ENCODE peak calls at places on chromosomes 3 and 15, in five cellular contexts. One of them, this sample, is unnamed.

GRCh38 chr3:143525408-143525807 is 322.9 kb downstream of the SLC9A9 start:
- DNase-seq in IMR-90: peak
- DNase-seq in H1: no peak
- DNase-seq in mesenchymal stem cell: peak
- DNase-seq in neuronal stem cell: no peak
- DNase-seq in this sample: peak

GRCh38 chr3:50339485-50340196 is 995 bp downstream of the RASSF1 start:
- DNase-seq in IMR-90: peak
- DNase-seq in H1: no peak
- DNase-seq in mesenchymal stem cell: no peak
- DNase-seq in neuronal stem cell: no peak
- DNase-seq in this sample: no peak

GRCh38 chr15:74384566-74385441 is 17.4 kb upstream of the CYP11A1 start:
- DNase-seq in IMR-90: no peak
- DNase-seq in H1: no peak
- DNase-seq in mesenchymal stem cell: no peak
- DNase-seq in neuronal stem cell: no peak
- DNase-seq in this sample: peak

GRCh38 chr15:70494861-70495571 is 268.3 kb downstream of the UACA start:
- DNase-seq in IMR-90: peak
- DNase-seq in H1: no peak
- DNase-seq in mesenchymal stem cell: peak
- DNase-seq in neuronal stem cell: no peak
- DNase-seq in this sample: peak

GRCh38 chr3:195081242-195081963 is 189.6 kb downstream of the XXYLT1 start:
- DNase-seq in IMR-90: peak
- DNase-seq in H1: no peak
- DNase-seq in mesenchymal stem cell: peak
- DNase-seq in neuronal stem cell: no peak
- DNase-seq in this sample: no peak

GRCh38 chr3:65864357-65864904 is 174.3 kb downstream of the MAGI1 start:
- DNase-seq in IMR-90: no peak
- DNase-seq in H1: no peak
- DNase-seq in mesenchymal stem cell: no peak
- DNase-seq in neuronal stem cell: no peak
- DNase-seq in this sample: no peak

GRCh38 chr3:8622873-8623725 is 21.5 kb downstream of the SSUH2 start:
- DNase-seq in IMR-90: peak
- DNase-seq in H1: peak
- DNase-seq in mesenchymal stem cell: peak
- DNase-seq in neuronal stem cell: peak
- DNase-seq in this sample: peak

GRCh38 chr3:10917176-10917575 is 75.4 kb upstream of the SLC6A1 start:
- DNase-seq in IMR-90: no peak
- DNase-seq in H1: no peak
- DNase-seq in mesenchymal stem cell: no peak
- DNase-seq in neuronal stem cell: no peak
- DNase-seq in this sample: peak

GRCh38 chr15:42921049-42921731 is 612 bp upstream of the TTBK2 start:
- DNase-seq in IMR-90: peak
- DNase-seq in H1: no peak
- DNase-seq in mesenchymal stem cell: peak
- DNase-seq in neuronal stem cell: peak
- DNase-seq in this sample: peak

GRCh38 chr3:101902041-101902440 is 52.7 kb downstream of the NFKBIZ start:
- DNase-seq in IMR-90: peak
- DNase-seq in H1: no peak
- DNase-seq in mesenchymal stem cell: peak
- DNase-seq in neuronal stem cell: no peak
- DNase-seq in this sample: peak

GRCh38 chr3:55488398-55489055 is 1.4 kb upstream of the WNT5A start:
- DNase-seq in IMR-90: peak
- DNase-seq in H1: peak
- DNase-seq in mesenchymal stem cell: peak
- DNase-seq in neuronal stem cell: peak
- DNase-seq in this sample: peak

GRCh38 chr3:4071481-4072184 is 231.5 kb upstream of the SETMAR start:
- DNase-seq in IMR-90: no peak
- DNase-seq in H1: peak
- DNase-seq in mesenchymal stem cell: no peak
- DNase-seq in neuronal stem cell: peak
- DNase-seq in this sample: no peak

GRCh38 chr3:65758871-65759598 is 279.7 kb downstream of the MAGI1 start:
- DNase-seq in IMR-90: peak
- DNase-seq in H1: no peak
- DNase-seq in mesenchymal stem cell: peak
- DNase-seq in neuronal stem cell: no peak
- DNase-seq in this sample: no peak

GRCh38 chr3:180280601-180281000 is 243.9 kb upstream of the PEX5L start:
- DNase-seq in IMR-90: peak
- DNase-seq in H1: no peak
- DNase-seq in mesenchymal stem cell: no peak
- DNase-seq in neuronal stem cell: no peak
- DNase-seq in this sample: no peak

GRCh38 chr15:93066834-93067648 is 22.0 kb downstream of the RGMA start:
- DNase-seq in IMR-90: no peak
- DNase-seq in H1: no peak
- DNase-seq in mesenchymal stem cell: no peak
- DNase-seq in neuronal stem cell: no peak
- DNase-seq in this sample: peak

GRCh38 chr15:95302809-95303208 is 1027.7 kb upstream of the NR2F2 start:
- DNase-seq in IMR-90: no peak
- DNase-seq in H1: no peak
- DNase-seq in mesenchymal stem cell: no peak
- DNase-seq in neuronal stem cell: no peak
- DNase-seq in this sample: no peak

GRCh38 chr3:182795383-182795782 is 2.1 kb downstream of the ATP11B start:
- DNase-seq in IMR-90: no peak
- DNase-seq in H1: no peak
- DNase-seq in mesenchymal stem cell: peak
- DNase-seq in neuronal stem cell: no peak
- DNase-seq in this sample: peak

GRCh38 chr15:100095896-100096600 is 245.7 kb downstream of the ADAMTS17 start:
- DNase-seq in IMR-90: no peak
- DNase-seq in H1: no peak
- DNase-seq in mesenchymal stem cell: no peak
- DNase-seq in neuronal stem cell: no peak
- DNase-seq in this sample: no peak

GRCh38 chr3:197428117-197428761 is 127.5 kb downstream of the BDH1 start:
- DNase-seq in IMR-90: peak
- DNase-seq in H1: no peak
- DNase-seq in mesenchymal stem cell: peak
- DNase-seq in neuronal stem cell: no peak
- DNase-seq in this sample: no peak

GRCh38 chr3:44208568-44208967 is 33.1 kb upstream of the TOPAZ1 start:
- DNase-seq in IMR-90: no peak
- DNase-seq in H1: no peak
- DNase-seq in mesenchymal stem cell: no peak
- DNase-seq in neuronal stem cell: no peak
- DNase-seq in this sample: no peak

GRCh38 chr3:187709155-187709554 is 6.8 kb upstream of the RTP2 start:
- DNase-seq in IMR-90: no peak
- DNase-seq in H1: no peak
- DNase-seq in mesenchymal stem cell: no peak
- DNase-seq in neuronal stem cell: no peak
- DNase-seq in this sample: no peak

GRCh38 chr3:182516597-182517336 is 276.5 kb upstream of the ATP11B start:
- DNase-seq in IMR-90: no peak
- DNase-seq in H1: no peak
- DNase-seq in mesenchymal stem cell: no peak
- DNase-seq in neuronal stem cell: peak
- DNase-seq in this sample: no peak

GRCh38 chr3:46699846-46700523 is 1.2 kb upstream of the TMIE start:
- DNase-seq in IMR-90: no peak
- DNase-seq in H1: no peak
- DNase-seq in mesenchymal stem cell: no peak
- DNase-seq in neuronal stem cell: no peak
- DNase-seq in this sample: peak

GRCh38 chr3:25474000-25474399 is 45.9 kb downstream of the RARB start:
- DNase-seq in IMR-90: no peak
- DNase-seq in H1: no peak
- DNase-seq in mesenchymal stem cell: no peak
- DNase-seq in neuronal stem cell: no peak
- DNase-seq in this sample: no peak

GRCh38 chr15:39474657-39475056 is 106.2 kb upstream of the THBS1 start:
- DNase-seq in IMR-90: no peak
- DNase-seq in H1: no peak
- DNase-seq in mesenchymal stem cell: peak
- DNase-seq in neuronal stem cell: no peak
- DNase-seq in this sample: no peak

GRCh38 chr3:9897408-9898372 is 5.0 kb upstream of the IL17RE start:
- DNase-seq in IMR-90: peak
- DNase-seq in H1: no peak
- DNase-seq in mesenchymal stem cell: peak
- DNase-seq in neuronal stem cell: no peak
- DNase-seq in this sample: no peak

GRCh38 chr15:57048930-57049550 is 130.6 kb downstream of the TCF12 start:
- DNase-seq in IMR-90: peak
- DNase-seq in H1: no peak
- DNase-seq in mesenchymal stem cell: peak
- DNase-seq in neuronal stem cell: no peak
- DNase-seq in this sample: peak

GRCh38 chr15:85473455-85473854 is 93.1 kb downstream of the AKAP13 start:
- DNase-seq in IMR-90: peak
- DNase-seq in H1: no peak
- DNase-seq in mesenchymal stem cell: peak
- DNase-seq in neuronal stem cell: no peak
- DNase-seq in this sample: no peak

GRCh38 chr3:36945326-36945980 is 599 bp upstream of the TRANK1 start:
- DNase-seq in IMR-90: no peak
- DNase-seq in H1: no peak
- DNase-seq in mesenchymal stem cell: no peak
- DNase-seq in neuronal stem cell: no peak
- DNase-seq in this sample: no peak
- H2AFZ ChIP-seq in IMR-90: peak
- H2AFZ ChIP-seq in H1: peak
- H2AFZ ChIP-seq in mesenchymal stem cell: no peak
- H2AFZ ChIP-seq in neuronal stem cell: peak
- H2AFZ ChIP-seq in this sample: no peak

GRCh38 chr15:91855241-91855640 is 1.7 kb downstream of the SLCO3A1 start:
- DNase-seq in IMR-90: no peak
- DNase-seq in H1: no peak
- DNase-seq in mesenchymal stem cell: no peak
- DNase-seq in neuronal stem cell: no peak
- DNase-seq in this sample: no peak
- H3K4me3 ChIP-seq in IMR-90: no peak
- H3K4me3 ChIP-seq in H1: peak
- H3K4me3 ChIP-seq in mesenchymal stem cell: no peak
- H3K4me3 ChIP-seq in neuronal stem cell: no peak
- H3K4me3 ChIP-seq in this sample: no peak

GRCh38 chr3:112631257-112631656 is 9.7 kb downstream of the CCDC80 start:
- DNase-seq in IMR-90: no peak
- DNase-seq in H1: no peak
- DNase-seq in mesenchymal stem cell: no peak
- DNase-seq in neuronal stem cell: no peak
- DNase-seq in this sample: no peak
- H3K4ac ChIP-seq in IMR-90: peak
- H3K4ac ChIP-seq in H1: no peak
- H3K4ac ChIP-seq in mesenchymal stem cell: no peak
- H3K4ac ChIP-seq in neuronal stem cell: no peak
- H3K4ac ChIP-seq in this sample: peak

DNA sequence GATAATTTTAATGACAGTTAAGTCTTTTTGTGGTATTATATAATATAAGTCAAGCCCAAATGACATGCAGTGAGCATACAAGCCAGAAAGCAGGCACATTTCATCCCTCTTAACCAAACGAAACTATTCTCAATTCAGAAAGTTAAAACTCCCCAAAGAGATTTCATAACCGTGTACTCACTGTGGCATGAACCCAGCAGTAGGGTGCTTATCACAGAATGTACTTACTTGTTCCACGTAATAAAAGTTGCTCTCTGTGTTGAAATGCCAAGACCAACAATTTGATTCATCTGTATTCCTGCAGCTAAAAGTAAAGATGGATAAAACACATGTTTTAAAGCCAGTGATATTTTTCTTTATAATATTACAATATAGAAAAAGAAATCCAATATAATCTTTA is 12.1 kb downstream of the GK5 start:
- DNase-seq in IMR-90: no peak
- DNase-seq in H1: no peak
- DNase-seq in mesenchymal stem cell: no peak
- DNase-seq in neuronal stem cell: no peak
- DNase-seq in this sample: no peak
- H2AFZ ChIP-seq in IMR-90: no peak
- H2AFZ ChIP-seq in H1: no peak
- H2AFZ ChIP-seq in mesenchymal stem cell: no peak
- H2AFZ ChIP-seq in neuronal stem cell: no peak
- H2AFZ ChIP-seq in this sample: no peak

GRCh38 chr15:62288361-62289017 is 123.4 kb upstream of the C2CD4B start:
- DNase-seq in IMR-90: no peak
- DNase-seq in H1: no peak
- DNase-seq in mesenchymal stem cell: no peak
- DNase-seq in neuronal stem cell: no peak
- DNase-seq in this sample: no peak
- H3K4me3 ChIP-seq in IMR-90: no peak
- H3K4me3 ChIP-seq in H1: no peak
- H3K4me3 ChIP-seq in mesenchymal stem cell: no peak
- H3K4me3 ChIP-seq in neuronal stem cell: no peak
- H3K4me3 ChIP-seq in this sample: no peak

GRCh38 chr15:88913850-88914169 is 631 bp upstream of the MFGE8 start:
- DNase-seq in IMR-90: no peak
- DNase-seq in H1: no peak
- DNase-seq in mesenchymal stem cell: no peak
- DNase-seq in neuronal stem cell: no peak
- DNase-seq in this sample: no peak

GRCh38 chr15:88911766-88912118 is 1.4 kb downstream of the MFGE8 start:
- DNase-seq in IMR-90: peak
- DNase-seq in H1: no peak
- DNase-seq in mesenchymal stem cell: peak
- DNase-seq in neuronal stem cell: no peak
- DNase-seq in this sample: no peak

GRCh38 chr15:88915354-88915753 is 2.2 kb upstream of the MFGE8 start:
- DNase-seq in IMR-90: no peak
- DNase-seq in H1: no peak
- DNase-seq in mesenchymal stem cell: no peak
- DNase-seq in neuronal stem cell: no peak
- DNase-seq in this sample: no peak

GRCh38 chr15:88912500-88912921 is 668 bp downstream of the MFGE8 start:
- DNase-seq in IMR-90: no peak
- DNase-seq in H1: no peak
- DNase-seq in mesenchymal stem cell: peak
- DNase-seq in neuronal stem cell: no peak
- DNase-seq in this sample: no peak

GRCh38 chr15:88913017-88913849 is at the start of gene MFGE8:
- DNase-seq in IMR-90: peak
- DNase-seq in H1: peak
- DNase-seq in mesenchymal stem cell: peak
- DNase-seq in neuronal stem cell: peak
- DNase-seq in this sample: peak
- H3K4ac ChIP-seq in IMR-90: peak
- H3K4ac ChIP-seq in H1: peak
- H3K4ac ChIP-seq in mesenchymal stem cell: no peak
- H3K4ac ChIP-seq in neuronal stem cell: peak
- H3K4ac ChIP-seq in this sample: peak

DNA sequence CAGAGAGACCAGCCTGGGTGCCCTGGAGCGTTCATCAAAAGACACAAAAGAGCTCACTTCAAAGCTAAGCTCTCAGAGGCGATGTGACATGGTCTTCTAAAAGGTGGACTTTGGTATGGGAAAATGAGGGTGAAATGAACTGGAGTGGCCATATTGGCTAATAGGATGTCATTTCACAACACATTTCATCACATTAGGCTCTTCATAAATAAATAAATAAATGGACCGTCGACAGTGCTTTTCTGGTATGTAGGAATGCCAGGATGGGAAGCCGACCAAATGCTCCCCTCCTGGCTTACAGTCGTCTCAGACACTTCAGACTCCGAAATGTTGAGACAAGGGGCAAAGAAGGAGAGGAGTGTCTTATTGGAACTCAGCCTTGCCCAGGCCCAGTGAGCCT is 383.0 kb downstream of the NTRK3 start:
- DNase-seq in IMR-90: peak
- DNase-seq in H1: no peak
- DNase-seq in mesenchymal stem cell: peak
- DNase-seq in neuronal stem cell: no peak
- DNase-seq in this sample: no peak
- H2AFZ ChIP-seq in IMR-90: no peak
- H2AFZ ChIP-seq in H1: no peak
- H2AFZ ChIP-seq in mesenchymal stem cell: no peak
- H2AFZ ChIP-seq in neuronal stem cell: no peak
- H2AFZ ChIP-seq in this sample: no peak

This sample was measured in trophoblast cell.